ENCODE peak calls at places on chromosomes 5 and 9, in six cellular contexts. One of them, this sample, is unnamed.

GRCh38 chr5:108372369-108372768 is 9.5 kb downstream of the FBXL17 start:
- DNase-seq in activated gamma-delta T cell: no peak
- DNase-seq in HEK293T: no peak
- DNase-seq in HTR-8/SVneo: no peak
- DNase-seq in ACHN: no peak
- DNase-seq in DMS153: no peak
- DNase-seq in this sample: no peak

GRCh38 chr5:160187091-160187490 is 42.2 kb upstream of the FABP6 start:
- DNase-seq in HTR-8/SVneo: no peak
- DNase-seq in DMS153: no peak
- DNase-seq in activated gamma-delta T cell: no peak
- DNase-seq in ACHN: no peak
- DNase-seq in HEK293T: no peak
- DNase-seq in this sample: no peak

GRCh38 chr9:84140535-84141101 is 160.0 kb downstream of the RMI1 start:
- DNase-seq in ACHN: no peak
- DNase-seq in DMS153: peak; percentile 56
- DNase-seq in HTR-8/SVneo: no peak
- DNase-seq in activated gamma-delta T cell: no peak
- DNase-seq in HEK293T: no peak
- DNase-seq in this sample: no peak

GRCh38 chr5:128462330-128462729 is 75.7 kb downstream of the FBN2 start:
- DNase-seq in HTR-8/SVneo: no peak
- DNase-seq in DMS153: no peak
- DNase-seq in ACHN: no peak
- DNase-seq in activated gamma-delta T cell: no peak
- DNase-seq in HEK293T: no peak
- DNase-seq in this sample: no peak

GRCh38 chr9:70020217-70020616 is 23.4 kb upstream of the MAMDC2 start:
- DNase-seq in activated gamma-delta T cell: no peak
- DNase-seq in HEK293T: no peak
- DNase-seq in DMS153: no peak
- DNase-seq in HTR-8/SVneo: no peak
- DNase-seq in ACHN: no peak
- DNase-seq in this sample: no peak

GRCh38 chr5:157603333-157604190 is 28.0 kb upstream of the ADAM19 start:
- DNase-seq in activated gamma-delta T cell: no peak
- DNase-seq in HTR-8/SVneo: peak; percentile 69
- DNase-seq in DMS153: no peak
- DNase-seq in ACHN: peak; percentile 75
- DNase-seq in HEK293T: no peak
- DNase-seq in this sample: peak; percentile 89

GRCh38 chr5:173051746-173052145 is 4.4 kb upstream of the CREBRF start:
- DNase-seq in HEK293T: no peak
- DNase-seq in DMS153: no peak
- DNase-seq in ACHN: no peak
- DNase-seq in activated gamma-delta T cell: no peak
- DNase-seq in HTR-8/SVneo: peak; percentile 56
- DNase-seq in this sample: no peak

GRCh38 chr9:108688051-108688450 is 167.7 kb downstream of the ACTL7B start:
- DNase-seq in ACHN: no peak
- DNase-seq in DMS153: no peak
- DNase-seq in HEK293T: no peak
- DNase-seq in activated gamma-delta T cell: no peak
- DNase-seq in HTR-8/SVneo: no peak
- DNase-seq in this sample: no peak

GRCh38 chr9:93043122-93043521 is 15.4 kb upstream of the SUSD3 start:
- DNase-seq in activated gamma-delta T cell: no peak
- DNase-seq in HTR-8/SVneo: no peak
- DNase-seq in DMS153: no peak
- DNase-seq in ACHN: no peak
- DNase-seq in HEK293T: no peak
- DNase-seq in this sample: no peak

GRCh38 chr9:128637656-128638055 is 19.0 kb downstream of the DYNC2I2 start:
- DNase-seq in ACHN: no peak
- DNase-seq in HEK293T: no peak
- DNase-seq in DMS153: no peak
- DNase-seq in activated gamma-delta T cell: no peak
- DNase-seq in HTR-8/SVneo: no peak
- DNase-seq in this sample: no peak

GRCh38 chr9:15244001-15244441 is 63.0 kb downstream of the TTC39B start:
- DNase-seq in activated gamma-delta T cell: no peak
- DNase-seq in DMS153: no peak
- DNase-seq in HEK293T: no peak
- DNase-seq in HTR-8/SVneo: no peak
- DNase-seq in ACHN: no peak
- DNase-seq in this sample: no peak

GRCh38 chr9:89919171-89919681 is 314.4 kb downstream of the GADD45G start:
- DNase-seq in HEK293T: no peak
- DNase-seq in ACHN: peak; percentile 24
- DNase-seq in DMS153: peak; percentile 55
- DNase-seq in HTR-8/SVneo: no peak
- DNase-seq in activated gamma-delta T cell: no peak
- DNase-seq in this sample: no peak

GRCh38 chr5:172868924-172869565 is 35.0 kb downstream of the ERGIC1 start:
- DNase-seq in HTR-8/SVneo: peak; percentile 60
- DNase-seq in HEK293T: no peak
- DNase-seq in ACHN: peak; percentile 87
- DNase-seq in DMS153: no peak
- DNase-seq in activated gamma-delta T cell: no peak
- DNase-seq in this sample: peak; percentile 33

GRCh38 chr9:124659099-124659659 is 111.9 kb downstream of the NR6A1 start:
- DNase-seq in ACHN: peak; percentile 93
- DNase-seq in DMS153: peak; percentile 30
- DNase-seq in activated gamma-delta T cell: peak; percentile 9
- DNase-seq in HTR-8/SVneo: peak; percentile 63
- DNase-seq in HEK293T: peak; percentile 47
- DNase-seq in this sample: peak; percentile 87

GRCh38 chr5:174532453-174533126 is 191.8 kb upstream of the MSX2 start:
- DNase-seq in HTR-8/SVneo: peak; percentile 85
- DNase-seq in activated gamma-delta T cell: no peak
- DNase-seq in ACHN: peak; percentile 84
- DNase-seq in HEK293T: peak; percentile 93
- DNase-seq in DMS153: peak; percentile 28
- DNase-seq in this sample: peak; percentile 97

GRCh38 chr5:168916266-168916665 is 337.1 kb upstream of the PANK3 start:
- DNase-seq in ACHN: no peak
- DNase-seq in activated gamma-delta T cell: no peak
- DNase-seq in HEK293T: no peak
- DNase-seq in DMS153: no peak
- DNase-seq in HTR-8/SVneo: no peak
- DNase-seq in this sample: no peak

GRCh38 chr9:6237267-6237666 is 21.7 kb downstream of the IL33 start:
- DNase-seq in HTR-8/SVneo: no peak
- DNase-seq in DMS153: no peak
- DNase-seq in HEK293T: no peak
- DNase-seq in activated gamma-delta T cell: no peak
- DNase-seq in ACHN: no peak
- DNase-seq in this sample: no peak

GRCh38 chr9:106697799-106698591 is 165.0 kb upstream of the ZNF462 start:
- DNase-seq in HTR-8/SVneo: no peak
- DNase-seq in activated gamma-delta T cell: no peak
- DNase-seq in DMS153: peak; percentile 75
- DNase-seq in ACHN: peak; percentile 37
- DNase-seq in HEK293T: peak; percentile 24
- DNase-seq in this sample: peak; percentile 15

GRCh38 chr9:101148344-101148743 is 119.8 kb downstream of the PLPPR1 start:
- DNase-seq in ACHN: no peak
- DNase-seq in HTR-8/SVneo: no peak
- DNase-seq in activated gamma-delta T cell: no peak
- DNase-seq in DMS153: no peak
- DNase-seq in HEK293T: no peak
- DNase-seq in this sample: no peak

GRCh38 chr5:134140530-134141201 is 26.2 kb downstream of the TCF7 start:
- DNase-seq in HTR-8/SVneo: peak; percentile 74
- DNase-seq in DMS153: peak; percentile 50
- DNase-seq in HEK293T: peak; percentile 58
- DNase-seq in ACHN: peak; percentile 71
- DNase-seq in activated gamma-delta T cell: no peak
- DNase-seq in this sample: peak; percentile 62

GRCh38 chr9:7549261-7549660 is 250.3 kb downstream of the DMAC1 start:
- DNase-seq in HTR-8/SVneo: no peak
- DNase-seq in DMS153: peak; percentile 3
- DNase-seq in activated gamma-delta T cell: no peak
- DNase-seq in HEK293T: no peak
- DNase-seq in ACHN: no peak
- DNase-seq in this sample: no peak

GRCh38 chr5:17216974-17217325 is 481 bp upstream of the BASP1 start:
- DNase-seq in activated gamma-delta T cell: no peak
- DNase-seq in HEK293T: peak; percentile 11
- DNase-seq in HTR-8/SVneo: peak; percentile 78
- DNase-seq in ACHN: peak; percentile 19
- DNase-seq in DMS153: no peak
- DNase-seq in this sample: no peak

GRCh38 chr5:33275921-33276705 is 164.7 kb upstream of the TARS1 start:
- DNase-seq in activated gamma-delta T cell: no peak
- DNase-seq in DMS153: no peak
- DNase-seq in HEK293T: no peak
- DNase-seq in HTR-8/SVneo: peak; percentile 19
- DNase-seq in ACHN: no peak
- DNase-seq in this sample: no peak

GRCh38 chr5:159440235-159440634 is 109.9 kb upstream of the IL12B start:
- DNase-seq in HEK293T: no peak
- DNase-seq in HTR-8/SVneo: no peak
- DNase-seq in activated gamma-delta T cell: no peak
- DNase-seq in ACHN: no peak
- DNase-seq in DMS153: no peak
- DNase-seq in this sample: no peak

GRCh38 chr5:74519161-74519571 is 121.4 kb downstream of the ENC1 start:
- DNase-seq in DMS153: no peak
- DNase-seq in ACHN: no peak
- DNase-seq in HEK293T: no peak
- DNase-seq in HTR-8/SVneo: no peak
- DNase-seq in activated gamma-delta T cell: no peak
- DNase-seq in this sample: no peak

GRCh38 chr5:146052780-146053179 is 52.6 kb downstream of the PLAC8L1 start:
- DNase-seq in ACHN: peak; percentile 16
- DNase-seq in HEK293T: peak; percentile 32
- DNase-seq in DMS153: no peak
- DNase-seq in HTR-8/SVneo: no peak
- DNase-seq in activated gamma-delta T cell: no peak
- DNase-seq in this sample: no peak

GRCh38 chr5:59146729-59147128 is 563.9 kb downstream of the RAB3C start:
- DNase-seq in HTR-8/SVneo: no peak
- DNase-seq in HEK293T: no peak
- DNase-seq in activated gamma-delta T cell: no peak
- DNase-seq in ACHN: no peak
- DNase-seq in DMS153: no peak
- DNase-seq in this sample: no peak

GRCh38 chr5:79829260-79829659 is 139.6 kb downstream of the CMYA5 start:
- DNase-seq in activated gamma-delta T cell: no peak
- DNase-seq in ACHN: no peak
- DNase-seq in DMS153: no peak
- DNase-seq in HTR-8/SVneo: no peak
- DNase-seq in HEK293T: peak; percentile 45
- DNase-seq in this sample: no peak

GRCh38 chr5:16871746-16872339 is 64.2 kb downstream of the MYO10 start:
- DNase-seq in ACHN: no peak
- DNase-seq in HEK293T: no peak
- DNase-seq in DMS153: no peak
- DNase-seq in activated gamma-delta T cell: no peak
- DNase-seq in HTR-8/SVneo: no peak
- DNase-seq in this sample: no peak

GRCh38 chr9:70535546-70536323 is 121.3 kb upstream of the KLF9 start:
- DNase-seq in ACHN: no peak
- DNase-seq in DMS153: no peak
- DNase-seq in HTR-8/SVneo: no peak
- DNase-seq in activated gamma-delta T cell: no peak
- DNase-seq in HEK293T: no peak
- DNase-seq in this sample: no peak

GRCh38 chr5:127944125-127944524 is 139.4 kb upstream of the SLC12A2 start:
- DNase-seq in DMS153: no peak
- DNase-seq in HTR-8/SVneo: no peak
- DNase-seq in HEK293T: no peak
- DNase-seq in activated gamma-delta T cell: no peak
- DNase-seq in ACHN: no peak
- DNase-seq in this sample: no peak

GRCh38 chr5:24232929-24233328 is 411.8 kb downstream of the CDH10 start:
- DNase-seq in HEK293T: no peak
- DNase-seq in ACHN: peak; percentile 2
- DNase-seq in DMS153: no peak
- DNase-seq in activated gamma-delta T cell: no peak
- DNase-seq in HTR-8/SVneo: no peak
- DNase-seq in this sample: peak; percentile 24

GRCh38 chr5:32100230-32100629 is 73.9 kb downstream of the GOLPH3 start:
- DNase-seq in activated gamma-delta T cell: no peak
- DNase-seq in HEK293T: no peak
- DNase-seq in HTR-8/SVneo: no peak
- DNase-seq in ACHN: no peak
- DNase-seq in DMS153: no peak
- DNase-seq in this sample: no peak

GRCh38 chr9:69504058-69504457 is 168.1 kb downstream of the APBA1 start:
- DNase-seq in HTR-8/SVneo: no peak
- DNase-seq in activated gamma-delta T cell: no peak
- DNase-seq in HEK293T: no peak
- DNase-seq in DMS153: no peak
- DNase-seq in ACHN: no peak
- DNase-seq in this sample: no peak

GRCh38 chr5:33969572-33970452 is 14.7 kb downstream of the SLC45A2 start:
- DNase-seq in HEK293T: peak; percentile 53
- DNase-seq in DMS153: peak; percentile 46
- DNase-seq in activated gamma-delta T cell: no peak
- DNase-seq in ACHN: peak; percentile 6
- DNase-seq in HTR-8/SVneo: peak; percentile 87
- DNase-seq in this sample: peak; percentile 20

GRCh38 chr5:89213584-89213983 is 330.6 kb upstream of the MEF2C start:
- DNase-seq in activated gamma-delta T cell: no peak
- DNase-seq in HEK293T: no peak
- DNase-seq in ACHN: no peak
- DNase-seq in HTR-8/SVneo: no peak
- DNase-seq in DMS153: no peak
- DNase-seq in this sample: no peak

GRCh38 chr9:38343037-38343436 is 49.5 kb upstream of the ALDH1B1 start:
- DNase-seq in ACHN: no peak
- DNase-seq in DMS153: no peak
- DNase-seq in activated gamma-delta T cell: no peak
- DNase-seq in HEK293T: no peak
- DNase-seq in HTR-8/SVneo: no peak
- DNase-seq in this sample: no peak

GRCh38 chr9:17725399-17726010 is 146.6 kb downstream of the SH3GL2 start:
- DNase-seq in HEK293T: no peak
- DNase-seq in activated gamma-delta T cell: no peak
- DNase-seq in DMS153: no peak
- DNase-seq in HTR-8/SVneo: no peak
- DNase-seq in ACHN: no peak
- DNase-seq in this sample: no peak

GRCh38 chr5:10760976-10761841 is at the start of gene DAP:
- DNase-seq in HTR-8/SVneo: peak; percentile 93
- DNase-seq in ACHN: peak; percentile 80
- DNase-seq in HEK293T: peak; percentile 92
- DNase-seq in activated gamma-delta T cell: peak; percentile 92
- DNase-seq in DMS153: peak; percentile 63
- DNase-seq in this sample: peak; percentile 76

This sample was measured in NCI-H460.